ENCODE peak calls at places on chromosomes 2 and 18, in seven cellular contexts. V is tibial artery, S is hepatocyte, B is esophagus squamous epithelium, T is foreskin keratinocyte, Y is WERI-Rb-1, X is Peyer's patch. C is an unnamed sample.

GRCh38 chr2:96150791-96151594 is 5.8 kb upstream of the DUSP2 start:
- DNase-seq in V (no peak), S (peak; percentile 2), B (no peak), T (no peak), Y (no peak), X (peak; percentile 33), C (no peak)

GRCh38 chr2:127620867-127621266 is 25.1 kb upstream of the GPR17 start:
- DNase-seq in V (no peak), S (no peak), B (no peak), T (no peak), Y (no peak), X (no peak), C (no peak)

GRCh38 chr2:101328474-101329007 is 20.0 kb upstream of the RNF149 start:
- DNase-seq in V (no peak), S (no peak), B (no peak), T (peak; percentile 92), Y (no peak), X (no peak), C (no peak)

GRCh38 chr2:65349863-65350262 is 82.5 kb downstream of the SPRED2 start:
- DNase-seq in V (peak; percentile 53), S (peak; percentile 72), B (no peak), T (peak; percentile 61), Y (peak; percentile 89), X (peak; percentile 71), C (peak; percentile 43)

GRCh38 chr18:30957086-30957485 is 85.5 kb downstream of the DSC3 start:
- DNase-seq in V (no peak), S (no peak), B (no peak), T (peak; percentile 41), Y (no peak), X (no peak), C (no peak)

GRCh38 chr2:100285691-100286090 is 36.6 kb downstream of the LONRF2 start:
- DNase-seq in V (no peak), S (no peak), B (no peak), T (no peak), Y (no peak), X (no peak), C (no peak)

GRCh38 chr18:7847357-7847756 is 280.2 kb downstream of the PTPRM start:
- DNase-seq in V (no peak), S (no peak), B (no peak), T (no peak), Y (no peak), X (no peak), C (no peak)

GRCh38 chr2:197088694-197089093 is 162.2 kb upstream of the PGAP1 start:
- DNase-seq in V (no peak), S (peak; percentile 42), B (no peak), T (peak; percentile 22), Y (no peak), X (no peak), C (no peak)

GRCh38 chr2:74945783-74946165 is 12.7 kb upstream of the POLE4 start:
- DNase-seq in V (no peak), S (no peak), B (no peak), T (no peak), Y (no peak), X (no peak), C (no peak)

GRCh38 chr2:240560084-240560479 is at the start of gene DUSP28:
- DNase-seq in V (peak; percentile 90), S (peak; percentile 94), B (no peak), T (peak; percentile 80), Y (peak; percentile 87), X (peak; percentile 96), C (peak; percentile 87)

GRCh38 chr2:185689906-185690539 is 48.6 kb upstream of the FSIP2 start:
- DNase-seq in V (no peak), S (no peak), B (no peak), T (peak; percentile 35), Y (no peak), X (no peak), C (no peak)

GRCh38 chr2:46257980-46258379 is 39.2 kb upstream of the EPAS1 start:
- DNase-seq in V (no peak), S (no peak), B (no peak), T (no peak), Y (no peak), X (no peak), C (no peak)

GRCh38 chr2:152715854-152716428 is 1.3 kb downstream of the PRPF40A start:
- DNase-seq in V (no peak), S (peak; percentile 44), B (no peak), T (peak; percentile 41), Y (peak; percentile 53), X (no peak), C (peak; percentile 73)

GRCh38 chr18:6781179-6781714 is 51.7 kb downstream of the ARHGAP28 start:
- DNase-seq in V (no peak), S (peak; percentile 50), B (no peak), T (no peak), Y (no peak), X (no peak), C (no peak)

GRCh38 chr2:3631161-3631850 is 26.7 kb upstream of the ALLC start:
- DNase-seq in V (peak; percentile 3), S (no peak), B (no peak), T (no peak), Y (peak; percentile 8), X (peak; percentile 35), C (no peak)

GRCh38 chr18:56650056-56650455 is 1.1 kb upstream of the WDR7 start:
- DNase-seq in V (no peak), S (no peak), B (no peak), T (no peak), Y (no peak), X (no peak), C (no peak)

GRCh38 chr18:56648307-56648706 is 2.9 kb upstream of the WDR7 start:
- DNase-seq in V (no peak), S (no peak), B (no peak), T (no peak), Y (no peak), X (no peak), C (no peak)

GRCh38 chr18:56641714-56642331 is 3.4 kb upstream of the TXNL1 start:
- DNase-seq in V (no peak), S (no peak), B (no peak), T (peak; percentile 9), Y (no peak), X (no peak), C (no peak)

GRCh38 chr18:56647071-56647470 is 4.1 kb upstream of the WDR7 start:
- DNase-seq in V (no peak), S (no peak), B (no peak), T (no peak), Y (no peak), X (no peak), C (no peak)

GRCh38 chr18:56645415-56646016 is 5.6 kb upstream of the WDR7 start:
- DNase-seq in V (no peak), S (peak; percentile 20), B (no peak), T (peak; percentile 7), Y (no peak), X (no peak), C (peak; percentile 4)
- TF ChIP-seq CTCF in V (no peak), S (peak; percentile 57), B (no peak), T (peak; percentile 68), Y (peak; percentile 12), X (peak; percentile 33), C (peak; percentile 62)

GRCh38 chr2:53969285-53970094 is 1.3 kb downstream of the PSME4 start:
- DNase-seq in V (no peak), S (peak; percentile 58), B (no peak), T (peak; percentile 86), Y (no peak), X (no peak), C (no peak)
- TF ChIP-seq CTCF in V (no peak), S (no peak), B (no peak), T (no peak), Y (no peak), X (no peak), C (no peak)

DNA sequence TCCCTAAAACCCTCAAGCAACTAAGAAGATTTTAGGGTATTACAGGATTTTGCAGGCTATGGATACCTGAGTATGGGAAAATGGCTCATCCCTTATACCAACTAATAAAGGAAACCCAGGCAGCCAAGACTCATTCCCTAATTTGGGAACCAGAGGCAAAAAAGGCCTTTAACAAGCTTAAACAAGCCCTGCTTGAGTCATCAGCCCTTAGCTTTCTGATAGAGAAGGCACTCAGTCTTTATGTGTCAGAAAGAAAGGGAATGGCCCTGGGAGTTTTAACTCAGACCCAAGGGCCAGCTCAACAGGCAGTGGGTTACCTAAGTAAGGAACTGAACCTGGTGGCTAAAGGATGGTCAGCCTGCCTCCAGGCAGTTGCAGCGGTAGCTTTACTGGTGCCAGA is 96.9 kb upstream of the RMP24 start:
- DNase-seq in V (no peak), S (no peak), B (no peak), T (peak; percentile 89), Y (no peak), X (no peak), C (no peak)
- TF ChIP-seq CTCF in V (no peak), S (no peak), B (no peak), T (no peak), Y (no peak), X (no peak), C (no peak)

DNA sequence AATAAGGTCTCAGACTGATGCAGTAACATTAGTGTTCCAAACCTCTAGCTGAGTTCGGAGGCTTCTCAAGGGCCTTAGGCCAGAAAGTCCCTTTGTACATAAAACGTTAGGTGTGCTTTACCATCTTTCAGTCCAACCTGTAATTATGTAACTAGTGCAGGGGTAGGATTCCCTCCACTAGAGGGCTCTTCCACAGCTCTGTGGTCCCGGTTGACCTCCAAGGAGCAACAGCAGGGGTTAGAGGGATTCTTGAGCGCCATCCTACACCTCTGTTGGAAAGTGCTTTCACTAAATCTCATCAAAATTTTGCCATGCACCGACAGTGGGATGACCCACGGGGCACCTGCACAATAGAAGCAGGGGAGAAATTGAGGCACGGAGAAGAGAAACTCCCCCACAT is 155.8 kb upstream of the LRP1B start:
- DNase-seq in V (no peak), S (peak; percentile 46), B (no peak), T (no peak), Y (peak; percentile 34), X (no peak), C (peak; percentile 76)
- TF ChIP-seq CTCF in V (no peak), S (peak; percentile 51), B (no peak), T (peak; percentile 55), Y (peak; percentile 72), X (no peak), C (peak; percentile 73)

GRCh38 chr18:52694804-52695203 is 354.8 kb downstream of the DCC start:
- DNase-seq in V (no peak), S (peak; percentile 28), B (no peak), T (no peak), Y (peak; percentile 56), X (no peak), C (peak; percentile 42)
- TF ChIP-seq CTCF in V (no peak), S (peak; percentile 54), B (no peak), T (peak; percentile 45), Y (peak; percentile 74), X (peak; percentile 22), C (peak; percentile 75)

GRCh38 chr2:230712443-230713330 is at the start of gene CAB39:
- DNase-seq in V (peak; percentile 72), S (peak; percentile 97), B (peak; percentile 61), T (peak; percentile 69), Y (peak; percentile 83), X (peak; percentile 91), C (peak; percentile 97)
- TF ChIP-seq CTCF in V (peak; percentile 84), S (peak; percentile 87), B (peak; percentile 88), T (peak; percentile 99), Y (peak; percentile 85), X (peak; percentile 94), C (peak; percentile 83)

C was measured in neural progenitor cell.